ENCODE peak calls at places on chromosome 6, in eight cellular contexts. C, T, R, F, X, A, N and K are unnamed samples.

GRCh38 chr6:14728396-14729024 is 517.4 kb upstream of the JARID2 start:
- DNase-seq in A (no peak), C (no peak), R (peak), X (no peak), N (no peak), F (peak), T (peak), K (no peak)

GRCh38 chr6:90297866-90298381 is 1.3 kb upstream of the BACH2 start:
- DNase-seq in R (no peak), X (no peak), A (no peak), T (no peak), C (no peak), N (no peak), F (no peak), K (no peak)

GRCh38 chr6:815348-815738 is 122.4 kb upstream of the EXOC2 start:
- DNase-seq in T (no peak), R (peak), C (no peak), F (no peak), X (no peak), A (no peak), N (no peak), K (no peak)

GRCh38 chr6:79605061-79605460 is 26.1 kb upstream of the SH3BGRL2 start:
- DNase-seq in R (no peak), T (no peak), X (no peak), F (no peak), A (no peak), C (no peak), N (no peak), K (no peak)

GRCh38 chr6:170291271-170292110 is 613 bp upstream of the DLL1 start:
- DNase-seq in R (peak), C (peak), N (no peak), T (peak), F (no peak), X (peak), A (peak), K (peak)

GRCh38 chr6:157614026-157614484 is 209.0 kb upstream of the SNX9 start:
- DNase-seq in X (no peak), A (no peak), C (no peak), N (no peak), R (peak), F (no peak), T (no peak), K (peak)

GRCh38 chr6:104559435-104560202 is 300.1 kb downstream of the HACE1 start:
- DNase-seq in N (no peak), T (no peak), F (no peak), R (no peak), X (no peak), A (no peak), C (no peak), K (no peak)

GRCh38 chr6:5736016-5736738 is 270.5 kb downstream of the NRN1 start:
- DNase-seq in T (no peak), A (no peak), N (no peak), C (no peak), F (no peak), R (no peak), X (no peak), K (no peak)

GRCh38 chr6:143234686-143235085 is 174.0 kb downstream of the AIG1 start:
- DNase-seq in N (no peak), X (no peak), C (no peak), A (no peak), R (peak), F (no peak), T (no peak), K (no peak)